ENCODE peak calls at places on chromosome 14, in eight cellular contexts. O is K562, T is GM23338, X is breast epithelium, P is H1, W is esophagus muscularis mucosa, L is transverse colon, Z is stomach. B is an unnamed sample.

GRCh38 chr14:99681101-99681831 is 2.8 kb upstream of the CYP46A1 start:
- DNase-seq in Z (no peak), O (no peak), P (peak), L (no peak), T (no peak), X (no peak), W (no peak), B (no peak)

GRCh38 chr14:23078692-23079116 is 16.2 kb downstream of the ACIN1 start:
- DNase-seq in L (peak), W (no peak), O (peak), P (no peak), X (no peak), T (no peak), Z (peak), B (no peak)

GRCh38 chr14:77076118-77076631 is 21.9 kb upstream of the CIPC start:
- DNase-seq in W (peak), O (no peak), Z (peak), X (no peak), L (peak), T (peak), P (no peak), B (no peak)

GRCh38 chr14:58098507-58098906 is 53.5 kb downstream of the ARMH4 start:
- DNase-seq in X (no peak), L (peak), O (no peak), W (no peak), T (peak), P (no peak), Z (peak), B (no peak)

GRCh38 chr14:73153272-73153671 is 17.0 kb downstream of the PSEN1 start:
- DNase-seq in X (no peak), Z (no peak), P (no peak), O (no peak), L (no peak), T (no peak), W (no peak), B (no peak)

GRCh38 chr14:60250318-60251035 is 1.5 kb downstream of the PPM1A start:
- DNase-seq in Z (no peak), O (no peak), W (no peak), T (peak), P (no peak), L (peak), X (no peak), B (peak)

GRCh38 chr14:23450376-23450775 is 14.9 kb upstream of the MYH7 start:
- DNase-seq in W (no peak), L (no peak), T (peak), X (no peak), P (no peak), O (no peak), Z (no peak), B (no peak)

GRCh38 chr14:66088661-66089060 is 397.5 kb upstream of the CCDC196 start:
- DNase-seq in L (no peak), W (no peak), O (no peak), Z (no peak), P (no peak), T (no peak), X (no peak), B (no peak)

GRCh38 chr14:101360045-101360931 is 201.0 kb upstream of the DIO3 start:
- DNase-seq in T (no peak), O (peak), P (no peak), Z (no peak), L (peak), X (no peak), W (peak), B (peak)

DNA sequence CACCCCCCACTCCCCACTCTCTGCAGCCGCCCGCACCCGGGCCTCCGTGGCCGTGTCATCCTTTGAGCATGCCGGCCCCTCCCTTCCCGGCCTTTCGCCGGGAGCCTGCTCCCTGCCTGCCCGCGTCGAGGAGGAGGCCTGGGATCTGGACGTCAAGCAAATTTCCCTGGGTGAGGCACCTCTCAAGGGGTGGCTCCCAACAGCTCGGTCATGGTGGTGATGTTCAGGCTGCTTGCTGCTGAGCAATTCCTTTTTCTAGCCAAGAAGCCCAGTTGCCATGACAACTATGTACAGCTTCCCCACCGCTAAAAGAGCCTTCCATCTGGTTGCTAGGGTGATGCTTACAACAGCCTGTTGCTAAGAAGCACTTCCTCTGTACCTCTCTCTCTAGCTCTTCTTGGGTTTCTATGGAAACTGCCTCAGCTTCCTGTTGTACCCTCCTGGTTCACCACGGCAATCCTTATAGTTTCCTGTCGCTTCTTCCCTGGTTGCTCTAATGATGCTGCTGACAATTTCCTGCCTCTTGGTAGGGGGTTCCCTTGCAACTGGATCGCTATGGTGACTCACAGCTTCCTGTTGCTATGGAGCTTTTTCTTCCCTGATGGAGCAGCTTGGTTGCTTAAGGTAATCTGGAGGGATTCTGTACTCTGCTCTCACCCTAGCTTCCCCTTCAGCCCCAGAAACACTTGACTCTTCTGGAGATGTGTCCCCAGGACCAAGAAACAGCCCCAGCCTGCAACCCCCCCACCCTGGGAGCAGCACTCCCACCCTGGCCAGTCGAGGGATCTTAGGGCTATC is 11.0 kb downstream of the ZNF219 start:
- DNase-seq in X (no peak), Z (no peak), W (no peak), P (no peak), O (no peak), L (no peak), T (peak), B (peak)
- TF ChIP-seq POLR2AphosphoS5 in X (no peak), Z (no peak), W (no peak), P (peak), O (no peak), L (no peak), T (no peak), B (peak)

DNA sequence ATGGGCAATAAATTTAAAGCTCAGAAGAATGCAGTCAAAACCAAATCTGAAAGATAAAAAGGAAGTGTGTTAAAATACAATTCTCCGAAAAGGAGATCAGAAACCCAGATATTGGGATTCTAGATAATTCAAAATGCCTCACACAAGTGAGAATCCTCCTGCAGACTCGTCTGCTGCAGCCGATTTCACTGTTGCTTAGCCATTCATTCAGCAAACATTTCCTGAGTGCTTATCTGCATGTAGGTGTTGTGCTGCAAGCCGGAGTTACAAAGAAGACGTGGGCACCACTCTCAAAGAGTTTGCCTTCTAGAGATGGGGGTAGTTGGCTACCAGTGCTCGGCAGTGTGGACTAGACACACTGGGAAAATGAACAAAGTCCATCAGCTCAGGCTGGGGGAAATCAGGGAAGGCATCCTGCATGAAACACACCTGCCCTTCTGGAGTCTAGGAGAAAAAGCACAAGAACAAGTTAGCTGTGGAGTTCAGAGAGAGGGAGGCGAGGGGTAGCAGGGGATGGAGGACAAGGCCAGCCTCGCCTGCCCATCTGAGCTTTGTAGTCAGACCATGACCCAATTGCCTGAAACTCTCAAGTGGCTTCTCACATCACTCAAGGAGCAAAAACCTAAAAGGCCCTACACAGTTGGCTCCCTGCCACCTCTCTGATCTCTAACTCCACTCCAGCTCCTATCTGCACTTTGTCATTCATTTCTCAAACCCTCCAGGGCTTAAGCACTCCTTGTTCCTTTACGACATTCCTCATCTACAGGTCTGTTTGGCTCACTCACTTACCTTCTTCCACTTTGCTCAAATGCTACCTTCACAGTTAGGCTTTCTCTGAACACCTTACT is 310.0 kb upstream of the DDHD1 start:
- DNase-seq in W (no peak), T (peak), P (no peak), L (no peak), O (no peak), X (no peak), Z (no peak), B (no peak)
- TF ChIP-seq POLR2AphosphoS5 in W (no peak), T (no peak), P (no peak), L (no peak), O (no peak), X (no peak), Z (no peak), B (no peak)

GRCh38 chr14:52351561-52352491 is 37.7 kb downstream of the PTGER2 start:
- DNase-seq in Z (no peak), T (no peak), W (no peak), L (no peak), P (no peak), O (no peak), X (no peak), B (no peak)
- TF ChIP-seq POLR2AphosphoS5 in Z (no peak), T (no peak), W (no peak), L (peak), P (no peak), O (no peak), X (no peak), B (no peak)

GRCh38 chr14:104681689-104682074 is 7.7 kb upstream of the INF2 start:
- DNase-seq in O (no peak), P (peak), X (peak), Z (peak), L (peak), T (peak), W (no peak), B (peak)
- TF ChIP-seq POLR2AphosphoS5 in O (no peak), P (no peak), X (no peak), Z (no peak), L (peak), T (no peak), W (peak), B (peak)

GRCh38 chr14:88562532-88562830 is 356 bp upstream of the ZC3H14 start:
- DNase-seq in W (no peak), Z (no peak), P (no peak), O (no peak), L (no peak), X (no peak), T (no peak), B (no peak)
- TF ChIP-seq POLR2AphosphoS5 in W (no peak), Z (no peak), P (no peak), O (no peak), L (no peak), X (no peak), T (no peak), B (no peak)

GRCh38 chr14:69716483-69717187 is 50.3 kb upstream of the SRSF5 start:
- DNase-seq in T (no peak), X (no peak), L (peak), W (no peak), Z (no peak), P (no peak), O (no peak), B (no peak)

GRCh38 chr14:69713127-69713800 is 53.7 kb upstream of the SRSF5 start:
- DNase-seq in Z (peak), O (no peak), L (peak), T (peak), W (no peak), X (no peak), P (peak), B (no peak)

GRCh38 chr14:69713976-69714716 is 52.8 kb upstream of the SRSF5 start:
- DNase-seq in P (no peak), X (no peak), O (no peak), W (no peak), Z (no peak), L (peak), T (peak), B (no peak)

GRCh38 chr14:69712637-69713088 is 54.3 kb upstream of the SRSF5 start:
- DNase-seq in Z (peak), O (no peak), P (peak), L (peak), T (peak), W (no peak), X (no peak), B (peak)

GRCh38 chr14:69715725-69716482 is 51.0 kb upstream of the SRSF5 start:
- DNase-seq in X (peak), P (no peak), O (no peak), Z (peak), T (no peak), W (peak), L (peak), B (no peak)
- TF ChIP-seq POLR2AphosphoS5 in X (peak), P (no peak), O (no peak), Z (peak), T (no peak), W (peak), L (peak), B (peak)

GRCh38 chr14:96053600-96054381 is 14.6 kb downstream of the C14orf132 start:
- DNase-seq in O (no peak), Z (no peak), L (peak), T (no peak), P (peak), X (no peak), W (no peak), B (peak)
- TF ChIP-seq POLR2AphosphoS5 in O (no peak), Z (peak), L (peak), T (no peak), P (no peak), X (no peak), W (peak), B (no peak)

B was measured in spleen.